ENCODE peak calls at places on chromosomes 11 and 22, in four cellular contexts. W is astrocyte, K is H9, T is HCT116. I is an unnamed sample.
A peak's percentile ranks its signal among the peaks of the same experiment; 100 is the strongest.

GRCh38 chr22:41417622-41418390 is 28.8 kb downstream of the TOB2 start:
- DNase-seq in W (no peak), K (no peak), T (no peak), I (peak; percentile 39)

GRCh38 chr11:57399928-57400578 is 9.6 kb upstream of the PRG2 start:
- DNase-seq in W (no peak), K (no peak), T (no peak), I (no peak)

GRCh38 chr11:75145196-75145971 is 5.5 kb upstream of the SLCO2B1 start:
- DNase-seq in W (no peak), K (no peak), T (no peak), I (no peak)

GRCh38 chr11:26865703-26866102 is 128.2 kb upstream of the FIBIN start:
- DNase-seq in W (no peak), K (no peak), T (no peak), I (no peak)

GRCh38 chr11:130452171-130452570 is 3.7 kb downstream of the ADAMTS15 start:
- DNase-seq in W (no peak), K (no peak), T (no peak), I (no peak)

GRCh38 chr11:13249992-13250391 is 27.6 kb upstream of the BMAL1 start:
- DNase-seq in W (no peak), K (no peak), T (no peak), I (peak; percentile 37)

GRCh38 chr22:46119729-46120419 is 30.5 kb upstream of the PPARA start:
- DNase-seq in W (peak; percentile 89), K (no peak), T (no peak), I (peak; percentile 92)

GRCh38 chr11:64765291-64765803 is 5.6 kb upstream of the PYGM start:
- DNase-seq in W (no peak), K (peak; percentile 72), T (no peak), I (no peak)

GRCh38 chr11:91261513-91261912 is 963.1 kb upstream of the FAT3 start:
- DNase-seq in W (no peak), K (no peak), T (no peak), I (no peak)

GRCh38 chr11:124946735-124947141 is 7.3 kb upstream of the CCDC15 start:
- DNase-seq in W (no peak), K (no peak), T (no peak), I (peak; percentile 18)

GRCh38 chr11:123253909-123254308 is 58.9 kb upstream of the CLMP start:
- DNase-seq in W (peak; percentile 33), K (no peak), T (no peak), I (peak; percentile 90)

GRCh38 chr22:43883719-43884415 is 7.9 kb downstream of the PNPLA5 start:
- DNase-seq in W (no peak), K (peak; percentile 27), T (no peak), I (no peak)

GRCh38 chr11:35272391-35272821 is 133.4 kb downstream of the CD44 start:
- DNase-seq in W (no peak), K (no peak), T (no peak), I (no peak)

GRCh38 chr11:573146-573759 is 3.0 kb upstream of the PHRF1 start:
- DNase-seq in W (no peak), K (no peak), T (no peak), I (no peak)

GRCh38 chr11:14480716-14481115 is 18.9 kb downstream of the COPB1 start:
- DNase-seq in W (no peak), K (no peak), T (no peak), I (peak; percentile 7)

GRCh38 chr22:21450858-21451331 is 16.3 kb upstream of the TMEM191C start:
- DNase-seq in W (no peak), K (peak; percentile 3), T (no peak), I (no peak)

GRCh38 chr11:100827934-100828661 is 141.0 kb downstream of the ARHGAP42 start:
- DNase-seq in W (peak; percentile 88), K (peak; percentile 44), T (peak; percentile 48), I (peak; percentile 55)

GRCh38 chr11:79296113-79296512 is 144.7 kb downstream of the TENM4 start:
- DNase-seq in W (no peak), K (no peak), T (no peak), I (no peak)

GRCh38 chr22:23084453-23085350 is 14.4 kb downstream of the GNAZ start:
- DNase-seq in W (no peak), K (no peak), T (no peak), I (no peak)

GRCh38 chr11:2379471-2380174 is 2.5 kb downstream of the CD81 start:
- DNase-seq in W (no peak), K (no peak), T (no peak), I (peak; percentile 9)
- H3K4me2 ChIP-seq in W (peak overlapping the region; percentile 95), K (no peak overlapping the region), T (no peak overlapping the region), I (peak overlapping the region; percentile 92)

GRCh38 chr11:16985297-16985696 is 28.9 kb downstream of the PLEKHA7 start:
- DNase-seq in W (no peak), K (no peak), T (no peak), I (no peak)
- H3K27ac ChIP-seq in W (no peak overlapping the region), K (no peak overlapping the region), T (no peak overlapping the region), I (no peak overlapping the region)

DNA sequence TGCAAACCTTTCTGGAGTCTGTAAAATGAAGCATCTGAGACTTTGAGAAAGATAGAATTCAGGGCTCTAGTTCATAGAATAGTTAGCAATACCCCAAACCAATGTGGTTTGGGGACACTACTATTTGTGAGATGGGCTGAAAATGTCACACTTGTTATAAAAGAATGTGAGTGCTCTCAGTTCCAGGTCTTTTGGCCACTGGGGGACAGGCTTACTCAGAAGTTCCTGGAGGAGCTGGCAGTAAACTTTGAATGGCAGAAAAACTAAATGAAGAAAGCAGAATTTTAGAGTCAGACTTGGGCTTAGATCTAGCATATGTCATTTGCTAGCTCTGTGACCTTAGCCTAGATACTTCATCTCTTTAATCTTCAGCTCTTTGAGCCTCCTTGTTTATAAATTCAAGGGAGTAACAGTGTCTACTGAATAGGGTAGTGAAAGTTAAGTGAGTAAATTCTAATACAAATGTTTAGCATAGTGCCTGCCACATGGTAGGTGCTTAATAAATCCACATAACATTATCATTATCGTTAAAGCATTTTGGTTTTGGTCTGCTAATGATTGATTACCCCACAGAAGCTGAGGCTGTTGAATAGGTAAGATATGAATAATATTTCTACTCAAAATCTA is 3.7 kb downstream of the LYVE1 start:
- DNase-seq in W (no peak), K (no peak), T (no peak), I (peak; percentile 48)
- H2AFZ ChIP-seq in W (no peak overlapping the region), K (no peak overlapping the region), T (no peak overlapping the region), I (no peak overlapping the region)

DNA sequence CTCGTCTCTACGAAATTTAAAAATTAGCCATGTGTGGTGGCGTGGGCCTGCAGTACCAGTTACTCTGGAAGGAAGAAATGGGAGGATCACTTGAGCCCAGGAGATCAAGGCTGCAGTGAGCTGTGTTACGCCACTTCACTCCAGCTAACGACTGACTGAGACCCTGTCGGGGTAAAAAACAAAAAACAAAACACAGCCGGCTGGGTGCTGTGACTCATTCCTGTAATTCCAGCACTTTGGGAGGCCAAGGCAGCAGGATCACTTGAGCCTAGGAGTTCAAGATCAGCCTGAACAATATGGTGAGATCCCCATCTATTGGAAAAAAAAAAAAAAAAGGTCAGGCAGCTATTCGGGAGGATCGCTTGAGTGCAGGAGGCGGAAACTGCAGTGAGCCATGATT is 2.4 kb downstream of the PAFAH1B2 start:
- DNase-seq in W (peak; percentile 10), K (no peak), T (no peak), I (peak; percentile 36)
- H3K4me2 ChIP-seq in W (peak overlapping the region; percentile 92), K (no peak overlapping the region), T (no peak overlapping the region), I (peak overlapping the region; percentile 75)

DNA sequence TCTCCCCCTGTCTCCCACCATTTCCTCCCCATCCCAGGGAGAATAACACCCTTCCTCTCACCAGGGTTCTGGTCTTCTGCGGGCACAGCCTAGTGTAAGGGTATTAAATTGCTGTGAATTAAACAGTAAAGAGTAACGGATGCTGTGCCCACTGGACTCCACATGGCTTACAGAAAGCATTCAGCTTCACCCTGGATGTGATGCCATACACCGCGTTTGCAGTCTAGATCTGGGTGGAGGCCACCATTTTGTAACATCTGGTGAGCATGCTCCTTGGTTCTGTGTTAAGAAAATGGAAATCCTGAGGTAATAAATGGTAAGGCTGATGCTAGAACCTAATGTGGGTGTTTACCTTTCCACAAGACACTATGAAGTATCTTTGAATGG is 331.8 kb upstream of the B3GAT1 start:
- DNase-seq in W (no peak), K (no peak), T (no peak), I (no peak)
- H3K27ac ChIP-seq in W (no peak overlapping the region), K (no peak overlapping the region), T (no peak overlapping the region), I (no peak overlapping the region)

GRCh38 chr11:46906596-46906995 is 11.8 kb downstream of the LRP4 start:
- DNase-seq in W (peak; percentile 20), K (peak; percentile 71), T (no peak), I (peak; percentile 41)
- H2AFZ ChIP-seq in W (peak overlapping the region; percentile 66), K (no peak overlapping the region), T (no peak overlapping the region), I (peak overlapping the region; percentile 8)

GRCh38 chr11:2916114-2916891 is 12.9 kb downstream of the PHLDA2 start:
- DNase-seq in W (no peak), K (no peak), T (no peak), I (no peak)
- H3K4me2 ChIP-seq in W (no peak overlapping the region), K (no peak overlapping the region), T (no peak overlapping the region), I (no peak overlapping the region)

GRCh38 chr22:37887610-37888378 is 18.3 kb upstream of the MICALL1 start:
- DNase-seq in W (peak; percentile 68), K (peak; percentile 60), T (no peak), I (peak; percentile 82)
- H3K27ac ChIP-seq in W (no peak overlapping the region), K (no peak overlapping the region), T (no peak overlapping the region), I (peak overlapping the region; percentile 12)

GRCh38 chr11:113173023-113173594 is 141.3 kb upstream of the TTC12 start:
- DNase-seq in W (no peak), K (no peak), T (no peak), I (no peak)

GRCh38 chr11:113168804-113169342 is 145.5 kb upstream of the TTC12 start:
- DNase-seq in W (no peak), K (no peak), T (no peak), I (no peak)

GRCh38 chr11:113166280-113166679 is 148.1 kb upstream of the TTC12 start:
- DNase-seq in W (no peak), K (no peak), T (no peak), I (no peak)

GRCh38 chr11:113167599-113167998 is 146.8 kb upstream of the TTC12 start:
- DNase-seq in W (no peak), K (no peak), T (no peak), I (no peak)

DNA sequence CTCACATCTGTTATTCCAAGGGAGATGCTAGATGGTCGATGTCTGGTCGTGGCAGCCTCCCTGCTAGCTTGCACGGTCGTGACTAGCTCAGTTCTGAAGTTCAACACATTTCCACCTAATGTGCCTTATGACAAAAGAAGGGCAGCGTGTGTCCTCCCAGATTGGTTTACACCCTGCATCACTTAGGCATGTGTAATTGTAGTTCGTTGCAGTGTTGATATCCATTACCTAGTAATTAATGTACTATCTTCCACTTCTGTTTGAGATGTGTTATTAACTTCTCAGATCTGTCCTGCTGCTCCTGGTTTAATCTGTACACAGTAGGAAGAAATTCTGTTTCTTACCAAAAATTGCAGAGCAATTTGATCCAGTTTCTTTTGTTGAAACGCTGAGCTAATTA is 146.0 kb upstream of the TTC12 start:
- DNase-seq in W (no peak), K (no peak), T (no peak), I (no peak)
- H2AFZ ChIP-seq in W (no peak overlapping the region), K (no peak overlapping the region), T (no peak overlapping the region), I (no peak overlapping the region)